ENCODE peak calls at places on chromosomes 5 and 9, in four cellular contexts. One of them, this sample, is unnamed.

GRCh38 chr9:114057161-114057560 is 20.9 kb downstream of the AMBP start:
- DNase-seq in lower lobe of right lung: no peak
- DNase-seq in ACHN: no peak
- DNase-seq in stimulated activated CD4-positive, alpha-beta T cell treated with anti-CD3 and anti-CD28 coated beads, Interleukin-4, amount 100 ng/mL, for 48 hours: no peak
- DNase-seq in this sample: no peak

GRCh38 chr5:88836195-88836838 is 46.7 kb downstream of the MEF2C start:
- DNase-seq in stimulated activated CD4-positive, alpha-beta T cell treated with anti-CD3 and anti-CD28 coated beads, Interleukin-4, amount 100 ng/mL, for 48 hours: no peak
- DNase-seq in lower lobe of right lung: no peak
- DNase-seq in ACHN: peak
- DNase-seq in this sample: no peak

GRCh38 chr9:101200852-101201251 is 172.3 kb downstream of the PLPPR1 start:
- DNase-seq in ACHN: no peak
- DNase-seq in lower lobe of right lung: no peak
- DNase-seq in stimulated activated CD4-positive, alpha-beta T cell treated with anti-CD3 and anti-CD28 coated beads, Interleukin-4, amount 100 ng/mL, for 48 hours: no peak
- DNase-seq in this sample: no peak

GRCh38 chr9:134766587-134766986 is 114.0 kb upstream of the FCN2 start:
- DNase-seq in stimulated activated CD4-positive, alpha-beta T cell treated with anti-CD3 and anti-CD28 coated beads, Interleukin-4, amount 100 ng/mL, for 48 hours: no peak
- DNase-seq in lower lobe of right lung: no peak
- DNase-seq in ACHN: no peak
- DNase-seq in this sample: no peak

GRCh38 chr5:36658016-36658415 is 51.6 kb downstream of the SLC1A3 start:
- DNase-seq in ACHN: no peak
- DNase-seq in stimulated activated CD4-positive, alpha-beta T cell treated with anti-CD3 and anti-CD28 coated beads, Interleukin-4, amount 100 ng/mL, for 48 hours: no peak
- DNase-seq in lower lobe of right lung: no peak
- DNase-seq in this sample: no peak

GRCh38 chr5:30380228-30380627 is 813.3 kb upstream of the CDH6 start:
- DNase-seq in ACHN: no peak
- DNase-seq in lower lobe of right lung: no peak
- DNase-seq in stimulated activated CD4-positive, alpha-beta T cell treated with anti-CD3 and anti-CD28 coated beads, Interleukin-4, amount 100 ng/mL, for 48 hours: no peak
- DNase-seq in this sample: no peak

GRCh38 chr5:53355930-53356329 is 124.5 kb upstream of the FST start:
- DNase-seq in lower lobe of right lung: no peak
- DNase-seq in ACHN: no peak
- DNase-seq in stimulated activated CD4-positive, alpha-beta T cell treated with anti-CD3 and anti-CD28 coated beads, Interleukin-4, amount 100 ng/mL, for 48 hours: no peak
- DNase-seq in this sample: no peak

GRCh38 chr9:109012876-109013677 is at the start of gene CTNNAL1:
- DNase-seq in ACHN: peak
- DNase-seq in stimulated activated CD4-positive, alpha-beta T cell treated with anti-CD3 and anti-CD28 coated beads, Interleukin-4, amount 100 ng/mL, for 48 hours: peak
- DNase-seq in lower lobe of right lung: peak
- DNase-seq in this sample: no peak

GRCh38 chr9:37926737-37927590 is 23.0 kb upstream of the SLC25A51 start:
- DNase-seq in stimulated activated CD4-positive, alpha-beta T cell treated with anti-CD3 and anti-CD28 coated beads, Interleukin-4, amount 100 ng/mL, for 48 hours: no peak
- DNase-seq in lower lobe of right lung: peak
- DNase-seq in ACHN: no peak
- DNase-seq in this sample: no peak

GRCh38 chr9:124769451-124770358 is 1.4 kb downstream of the NR6A1 start:
- DNase-seq in stimulated activated CD4-positive, alpha-beta T cell treated with anti-CD3 and anti-CD28 coated beads, Interleukin-4, amount 100 ng/mL, for 48 hours: no peak
- DNase-seq in ACHN: peak
- DNase-seq in lower lobe of right lung: peak
- DNase-seq in this sample: no peak

GRCh38 chr5:123538670-123539459 is 26.9 kb downstream of the CSNK1G3 start:
- DNase-seq in ACHN: peak
- DNase-seq in stimulated activated CD4-positive, alpha-beta T cell treated with anti-CD3 and anti-CD28 coated beads, Interleukin-4, amount 100 ng/mL, for 48 hours: no peak
- DNase-seq in lower lobe of right lung: no peak
- DNase-seq in this sample: no peak

GRCh38 chr9:100575006-100575405 is 2.9 kb upstream of the CAVIN4 start:
- DNase-seq in stimulated activated CD4-positive, alpha-beta T cell treated with anti-CD3 and anti-CD28 coated beads, Interleukin-4, amount 100 ng/mL, for 48 hours: no peak
- DNase-seq in ACHN: no peak
- DNase-seq in lower lobe of right lung: no peak
- DNase-seq in this sample: no peak

GRCh38 chr5:10666531-10667305 is 94.3 kb downstream of the DAP start:
- DNase-seq in stimulated activated CD4-positive, alpha-beta T cell treated with anti-CD3 and anti-CD28 coated beads, Interleukin-4, amount 100 ng/mL, for 48 hours: no peak
- DNase-seq in lower lobe of right lung: no peak
- DNase-seq in ACHN: no peak
- DNase-seq in this sample: no peak

GRCh38 chr5:168661593-168662485 is 82.7 kb upstream of the PANK3 start:
- DNase-seq in lower lobe of right lung: no peak
- DNase-seq in stimulated activated CD4-positive, alpha-beta T cell treated with anti-CD3 and anti-CD28 coated beads, Interleukin-4, amount 100 ng/mL, for 48 hours: no peak
- DNase-seq in ACHN: no peak
- DNase-seq in this sample: no peak

GRCh38 chr5:134432174-134432573 is 20.5 kb upstream of the CDKN2AIPNL start:
- DNase-seq in lower lobe of right lung: no peak
- DNase-seq in ACHN: no peak
- DNase-seq in stimulated activated CD4-positive, alpha-beta T cell treated with anti-CD3 and anti-CD28 coated beads, Interleukin-4, amount 100 ng/mL, for 48 hours: no peak
- DNase-seq in this sample: no peak

GRCh38 chr9:116693233-116693731 is 6.2 kb downstream of the TRIM32 start:
- DNase-seq in ACHN: no peak
- DNase-seq in stimulated activated CD4-positive, alpha-beta T cell treated with anti-CD3 and anti-CD28 coated beads, Interleukin-4, amount 100 ng/mL, for 48 hours: no peak
- DNase-seq in lower lobe of right lung: no peak
- DNase-seq in this sample: no peak

GRCh38 chr5:43121565-43122484 is 1.1 kb downstream of the ZNF131 start:
- DNase-seq in ACHN: peak
- DNase-seq in stimulated activated CD4-positive, alpha-beta T cell treated with anti-CD3 and anti-CD28 coated beads, Interleukin-4, amount 100 ng/mL, for 48 hours: no peak
- DNase-seq in lower lobe of right lung: no peak
- DNase-seq in this sample: peak

GRCh38 chr9:111852291-111852690 is 44.3 kb upstream of the UGCG start:
- DNase-seq in ACHN: no peak
- DNase-seq in lower lobe of right lung: no peak
- DNase-seq in stimulated activated CD4-positive, alpha-beta T cell treated with anti-CD3 and anti-CD28 coated beads, Interleukin-4, amount 100 ng/mL, for 48 hours: no peak
- DNase-seq in this sample: no peak

GRCh38 chr9:101028346-101029299 is at the start of gene PLPPR1:
- DNase-seq in ACHN: peak
- DNase-seq in lower lobe of right lung: peak
- DNase-seq in stimulated activated CD4-positive, alpha-beta T cell treated with anti-CD3 and anti-CD28 coated beads, Interleukin-4, amount 100 ng/mL, for 48 hours: no peak
- DNase-seq in this sample: peak

GRCh38 chr9:126419475-126419874 is 92.8 kb downstream of the MVB12B start:
- DNase-seq in ACHN: no peak
- DNase-seq in stimulated activated CD4-positive, alpha-beta T cell treated with anti-CD3 and anti-CD28 coated beads, Interleukin-4, amount 100 ng/mL, for 48 hours: no peak
- DNase-seq in lower lobe of right lung: no peak
- DNase-seq in this sample: peak

GRCh38 chr9:83299556-83299955 is 236.6 kb upstream of the RASEF start:
- DNase-seq in stimulated activated CD4-positive, alpha-beta T cell treated with anti-CD3 and anti-CD28 coated beads, Interleukin-4, amount 100 ng/mL, for 48 hours: no peak
- DNase-seq in ACHN: peak
- DNase-seq in lower lobe of right lung: no peak
- DNase-seq in this sample: no peak

GRCh38 chr9:134688661-134689319 is 47.2 kb downstream of the COL5A1 start:
- DNase-seq in stimulated activated CD4-positive, alpha-beta T cell treated with anti-CD3 and anti-CD28 coated beads, Interleukin-4, amount 100 ng/mL, for 48 hours: no peak
- DNase-seq in lower lobe of right lung: peak
- DNase-seq in ACHN: no peak
- DNase-seq in this sample: no peak

GRCh38 chr9:69155341-69156030 is 18.6 kb upstream of the TJP2 start:
- DNase-seq in lower lobe of right lung: no peak
- DNase-seq in stimulated activated CD4-positive, alpha-beta T cell treated with anti-CD3 and anti-CD28 coated beads, Interleukin-4, amount 100 ng/mL, for 48 hours: no peak
- DNase-seq in ACHN: no peak
- DNase-seq in this sample: peak

GRCh38 chr9:90611568-90611967 is 31.1 kb downstream of the DIRAS2 start:
- DNase-seq in stimulated activated CD4-positive, alpha-beta T cell treated with anti-CD3 and anti-CD28 coated beads, Interleukin-4, amount 100 ng/mL, for 48 hours: no peak
- DNase-seq in lower lobe of right lung: no peak
- DNase-seq in ACHN: no peak
- DNase-seq in this sample: no peak

GRCh38 chr5:93800988-93801811 is 59.8 kb upstream of the POU5F2 start:
- DNase-seq in stimulated activated CD4-positive, alpha-beta T cell treated with anti-CD3 and anti-CD28 coated beads, Interleukin-4, amount 100 ng/mL, for 48 hours: no peak
- DNase-seq in ACHN: peak
- DNase-seq in lower lobe of right lung: no peak
- DNase-seq in this sample: peak

GRCh38 chr9:119961774-119962408 is 592.7 kb upstream of the BRINP1 start:
- DNase-seq in ACHN: peak
- DNase-seq in stimulated activated CD4-positive, alpha-beta T cell treated with anti-CD3 and anti-CD28 coated beads, Interleukin-4, amount 100 ng/mL, for 48 hours: peak
- DNase-seq in lower lobe of right lung: peak
- DNase-seq in this sample: no peak

This sample was measured in DMS79 treated with DMSO at 0.1 percent for 48 hours.